ENCODE peak calls at places on chromosomes 1 and 21, in eight cellular contexts. One of them, this sample, is unnamed.

GRCh38 chr1:104801344-104801743 is 1051.6 kb downstream of the AMY1C start:
- DNase-seq in body of pancreas: no peak
- DNase-seq in psoas muscle: no peak
- DNase-seq in esophagus muscularis mucosa: no peak
- DNase-seq in DND-41: no peak
- DNase-seq in spleen: no peak
- DNase-seq in lower lobe of right lung: no peak
- DNase-seq in ovary: no peak
- DNase-seq in this sample: no peak

GRCh38 chr1:204660509-204660908 is 25.0 kb downstream of the LRRN2 start:
- DNase-seq in DND-41: no peak
- DNase-seq in esophagus muscularis mucosa: no peak
- DNase-seq in body of pancreas: peak; percentile 45
- DNase-seq in spleen: no peak
- DNase-seq in lower lobe of right lung: no peak
- DNase-seq in psoas muscle: no peak
- DNase-seq in ovary: no peak
- DNase-seq in this sample: no peak

GRCh38 chr1:46991083-46991923 is 32.2 kb upstream of the CYP4X1 start:
- DNase-seq in lower lobe of right lung: no peak
- DNase-seq in esophagus muscularis mucosa: no peak
- DNase-seq in DND-41: no peak
- DNase-seq in spleen: no peak
- DNase-seq in ovary: no peak
- DNase-seq in psoas muscle: no peak
- DNase-seq in body of pancreas: no peak
- DNase-seq in this sample: no peak

GRCh38 chr21:26743524-26743923 is 101.7 kb downstream of the ADAMTS1 start:
- DNase-seq in ovary: no peak
- DNase-seq in esophagus muscularis mucosa: no peak
- DNase-seq in lower lobe of right lung: no peak
- DNase-seq in psoas muscle: no peak
- DNase-seq in DND-41: no peak
- DNase-seq in spleen: no peak
- DNase-seq in body of pancreas: no peak
- DNase-seq in this sample: no peak

GRCh38 chr1:203771901-203772301 is 6.9 kb downstream of the LAX1 start:
- DNase-seq in ovary: no peak
- DNase-seq in DND-41: no peak
- DNase-seq in spleen: no peak
- DNase-seq in psoas muscle: peak; percentile 25
- DNase-seq in lower lobe of right lung: no peak
- DNase-seq in body of pancreas: no peak
- DNase-seq in esophagus muscularis mucosa: no peak
- DNase-seq in this sample: no peak

GRCh38 chr1:226100436-226101347 is 38.2 kb downstream of the H3-3A start:
- DNase-seq in lower lobe of right lung: peak; percentile 66
- DNase-seq in DND-41: no peak
- DNase-seq in psoas muscle: peak; percentile 35
- DNase-seq in ovary: peak; percentile 53
- DNase-seq in spleen: peak; percentile 73
- DNase-seq in body of pancreas: peak; percentile 49
- DNase-seq in esophagus muscularis mucosa: no peak
- DNase-seq in this sample: no peak

GRCh38 chr1:2466834-2467554 is 9.1 kb upstream of the PLCH2 start:
- DNase-seq in psoas muscle: no peak
- DNase-seq in ovary: no peak
- DNase-seq in DND-41: peak; percentile 9
- DNase-seq in spleen: no peak
- DNase-seq in lower lobe of right lung: no peak
- DNase-seq in body of pancreas: no peak
- DNase-seq in esophagus muscularis mucosa: no peak
- DNase-seq in this sample: peak; percentile 12

GRCh38 chr1:210571356-210572334 is 242.9 kb downstream of the HHAT start:
- DNase-seq in ovary: no peak
- DNase-seq in spleen: no peak
- DNase-seq in lower lobe of right lung: no peak
- DNase-seq in DND-41: no peak
- DNase-seq in body of pancreas: no peak
- DNase-seq in esophagus muscularis mucosa: peak; percentile 90
- DNase-seq in psoas muscle: no peak
- DNase-seq in this sample: no peak

GRCh38 chr1:14930224-14930965 is 223.2 kb upstream of the TMEM51 start:
- DNase-seq in DND-41: no peak
- DNase-seq in spleen: no peak
- DNase-seq in psoas muscle: no peak
- DNase-seq in lower lobe of right lung: no peak
- DNase-seq in esophagus muscularis mucosa: no peak
- DNase-seq in body of pancreas: no peak
- DNase-seq in ovary: peak; percentile 57
- DNase-seq in this sample: no peak

GRCh38 chr21:17726047-17726446 is 93.1 kb downstream of the C21orf91 start:
- DNase-seq in spleen: no peak
- DNase-seq in DND-41: no peak
- DNase-seq in esophagus muscularis mucosa: no peak
- DNase-seq in lower lobe of right lung: no peak
- DNase-seq in ovary: no peak
- DNase-seq in psoas muscle: no peak
- DNase-seq in body of pancreas: no peak
- DNase-seq in this sample: no peak

GRCh38 chr1:19425643-19426245 is 59.6 kb downstream of the CAPZB start:
- DNase-seq in psoas muscle: no peak
- DNase-seq in spleen: no peak
- DNase-seq in ovary: peak; percentile 43
- DNase-seq in body of pancreas: no peak
- DNase-seq in lower lobe of right lung: no peak
- DNase-seq in DND-41: no peak
- DNase-seq in esophagus muscularis mucosa: no peak
- DNase-seq in this sample: no peak

GRCh38 chr1:19420606-19421005 is 64.7 kb downstream of the CAPZB start:
- DNase-seq in DND-41: no peak
- DNase-seq in lower lobe of right lung: no peak
- DNase-seq in ovary: no peak
- DNase-seq in psoas muscle: no peak
- DNase-seq in spleen: no peak
- DNase-seq in body of pancreas: no peak
- DNase-seq in esophagus muscularis mucosa: no peak
- DNase-seq in this sample: no peak

GRCh38 chr1:19424651-19425570 is 60.4 kb downstream of the CAPZB start:
- DNase-seq in esophagus muscularis mucosa: no peak
- DNase-seq in body of pancreas: no peak
- DNase-seq in DND-41: no peak
- DNase-seq in ovary: peak; percentile 39
- DNase-seq in psoas muscle: no peak
- DNase-seq in lower lobe of right lung: no peak
- DNase-seq in spleen: no peak
- DNase-seq in this sample: no peak

GRCh38 chr1:19421365-19421764 is 64.0 kb downstream of the CAPZB start:
- DNase-seq in DND-41: no peak
- DNase-seq in ovary: no peak
- DNase-seq in spleen: no peak
- DNase-seq in psoas muscle: no peak
- DNase-seq in esophagus muscularis mucosa: no peak
- DNase-seq in lower lobe of right lung: no peak
- DNase-seq in body of pancreas: no peak
- DNase-seq in this sample: no peak

DNA sequence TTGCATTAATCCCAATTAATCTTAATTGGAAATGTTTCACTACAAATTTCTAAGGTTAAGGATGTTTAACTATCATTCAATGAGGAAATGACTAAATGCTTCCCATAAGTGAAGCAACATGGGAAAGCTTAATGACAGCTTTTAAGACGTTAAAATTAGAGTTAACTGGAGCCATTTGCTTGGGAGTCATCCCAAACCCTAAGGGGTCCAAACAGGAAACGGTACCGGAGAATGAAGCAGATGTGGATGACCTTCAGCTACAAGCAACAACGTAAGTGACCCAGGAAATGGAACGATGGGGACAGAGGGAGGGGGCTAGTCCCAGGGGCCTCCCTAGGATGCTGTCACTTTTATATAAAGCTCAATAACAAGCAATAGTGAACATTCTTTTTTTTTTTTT is 62.2 kb downstream of the CAPZB start:
- DNase-seq in esophagus muscularis mucosa: no peak
- DNase-seq in DND-41: no peak
- DNase-seq in lower lobe of right lung: no peak
- DNase-seq in ovary: peak; percentile 26
- DNase-seq in psoas muscle: no peak
- DNase-seq in spleen: no peak
- DNase-seq in body of pancreas: no peak
- DNase-seq in this sample: no peak
- H3K27ac ChIP-seq in esophagus muscularis mucosa: peak overlapping the region; percentile 88
- H3K27ac ChIP-seq in DND-41: no peak overlapping the region
- H3K27ac ChIP-seq in lower lobe of right lung: no peak overlapping the region
- H3K27ac ChIP-seq in ovary: peak overlapping the region; percentile 41
- H3K27ac ChIP-seq in psoas muscle: peak overlapping the region; percentile 60
- H3K27ac ChIP-seq in spleen: peak overlapping the region; percentile 77
- H3K27ac ChIP-seq in body of pancreas: no peak overlapping the region
- H3K27ac ChIP-seq in this sample: no peak overlapping the region

GRCh38 chr1:228870041-228870713 is 134.9 kb downstream of the RHOU start:
- DNase-seq in spleen: no peak
- DNase-seq in DND-41: no peak
- DNase-seq in ovary: no peak
- DNase-seq in body of pancreas: no peak
- DNase-seq in esophagus muscularis mucosa: peak; percentile 79
- DNase-seq in psoas muscle: no peak
- DNase-seq in lower lobe of right lung: no peak
- DNase-seq in this sample: no peak

GRCh38 chr1:228873714-228874113 is 138.4 kb downstream of the RHOU start:
- DNase-seq in ovary: no peak
- DNase-seq in body of pancreas: no peak
- DNase-seq in spleen: peak; percentile 7
- DNase-seq in DND-41: no peak
- DNase-seq in esophagus muscularis mucosa: no peak
- DNase-seq in psoas muscle: no peak
- DNase-seq in lower lobe of right lung: no peak
- DNase-seq in this sample: no peak

GRCh38 chr1:228871314-228872061 is 136.2 kb downstream of the RHOU start:
- DNase-seq in DND-41: no peak
- DNase-seq in psoas muscle: no peak
- DNase-seq in esophagus muscularis mucosa: peak; percentile 87
- DNase-seq in lower lobe of right lung: no peak
- DNase-seq in ovary: no peak
- DNase-seq in body of pancreas: no peak
- DNase-seq in spleen: no peak
- DNase-seq in this sample: no peak

GRCh38 chr1:228869312-228869824 is 134.1 kb downstream of the RHOU start:
- DNase-seq in spleen: no peak
- DNase-seq in psoas muscle: no peak
- DNase-seq in lower lobe of right lung: no peak
- DNase-seq in ovary: no peak
- DNase-seq in DND-41: no peak
- DNase-seq in body of pancreas: no peak
- DNase-seq in esophagus muscularis mucosa: no peak
- DNase-seq in this sample: no peak

GRCh38 chr1:228872080-228872479 is 136.8 kb downstream of the RHOU start:
- DNase-seq in spleen: peak; percentile 15
- DNase-seq in ovary: no peak
- DNase-seq in psoas muscle: no peak
- DNase-seq in lower lobe of right lung: no peak
- DNase-seq in body of pancreas: no peak
- DNase-seq in DND-41: no peak
- DNase-seq in esophagus muscularis mucosa: no peak
- DNase-seq in this sample: no peak
- TF ChIP-seq CTCF in spleen: no peak
- TF ChIP-seq CTCF in ovary: no peak
- TF ChIP-seq CTCF in psoas muscle: no peak
- TF ChIP-seq CTCF in lower lobe of right lung: no peak
- TF ChIP-seq CTCF in body of pancreas: no peak
- TF ChIP-seq CTCF in DND-41: no peak
- TF ChIP-seq CTCF in esophagus muscularis mucosa: no peak
- TF ChIP-seq CTCF in this sample: no peak

DNA sequence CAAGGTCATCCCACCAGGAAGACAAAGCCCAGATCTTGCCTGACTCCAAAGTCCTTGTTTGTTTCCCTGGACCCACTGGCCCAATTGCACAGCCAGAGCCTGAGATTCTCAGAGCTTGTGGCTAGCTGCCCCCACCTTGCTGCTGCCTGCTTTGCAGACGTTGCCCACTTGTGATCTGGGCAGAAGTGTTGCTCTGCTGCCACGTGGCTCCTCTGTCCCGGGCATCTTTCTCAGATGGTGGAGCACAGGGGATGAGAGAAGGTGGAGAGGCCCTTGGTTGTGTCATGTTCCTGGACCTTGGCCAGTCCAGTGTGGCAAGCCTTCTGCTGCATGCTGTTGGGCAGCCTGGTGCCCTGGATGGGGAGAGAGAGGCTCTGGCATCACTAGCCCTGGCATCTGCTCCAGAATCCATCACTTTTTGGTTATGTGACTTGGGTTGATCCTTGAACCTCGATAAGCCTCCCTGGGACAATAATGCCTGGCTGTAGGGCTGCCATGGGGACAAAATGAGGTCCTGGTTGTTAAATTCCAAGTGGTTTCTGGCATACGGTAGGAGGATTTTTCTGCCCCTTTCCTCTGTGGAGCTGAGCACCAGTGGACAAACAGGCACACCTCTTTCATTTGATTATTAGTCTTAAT is 1.5 kb upstream of the NR0B2 start:
- DNase-seq in DND-41: no peak
- DNase-seq in spleen: no peak
- DNase-seq in lower lobe of right lung: no peak
- DNase-seq in esophagus muscularis mucosa: no peak
- DNase-seq in ovary: no peak
- DNase-seq in body of pancreas: peak; percentile 90
- DNase-seq in psoas muscle: peak; percentile 50
- DNase-seq in this sample: no peak
- H3K27ac ChIP-seq in DND-41: no peak overlapping the region
- H3K27ac ChIP-seq in spleen: peak overlapping the region; percentile 85
- H3K27ac ChIP-seq in lower lobe of right lung: peak overlapping the region; percentile 84
- H3K27ac ChIP-seq in esophagus muscularis mucosa: no peak overlapping the region
- H3K27ac ChIP-seq in ovary: no peak overlapping the region
- H3K27ac ChIP-seq in body of pancreas: peak overlapping the region; percentile 95
- H3K27ac ChIP-seq in psoas muscle: no peak overlapping the region
- H3K27ac ChIP-seq in this sample: no peak overlapping the region

GRCh38 chr1:25609921-25610320 is 6.7 kb upstream of the MAN1C1 start:
- DNase-seq in esophagus muscularis mucosa: peak; percentile 90
- DNase-seq in psoas muscle: no peak
- DNase-seq in ovary: no peak
- DNase-seq in spleen: no peak
- DNase-seq in DND-41: no peak
- DNase-seq in lower lobe of right lung: no peak
- DNase-seq in body of pancreas: no peak
- DNase-seq in this sample: no peak

GRCh38 chr1:25612421-25612820 is 4.2 kb upstream of the MAN1C1 start:
- DNase-seq in body of pancreas: no peak
- DNase-seq in esophagus muscularis mucosa: peak; percentile 26
- DNase-seq in DND-41: no peak
- DNase-seq in psoas muscle: no peak
- DNase-seq in ovary: no peak
- DNase-seq in spleen: no peak
- DNase-seq in lower lobe of right lung: no peak
- DNase-seq in this sample: no peak

GRCh38 chr1:25611843-25612242 is 4.7 kb upstream of the MAN1C1 start:
- DNase-seq in spleen: no peak
- DNase-seq in psoas muscle: no peak
- DNase-seq in body of pancreas: no peak
- DNase-seq in DND-41: no peak
- DNase-seq in esophagus muscularis mucosa: peak; percentile 39
- DNase-seq in ovary: no peak
- DNase-seq in lower lobe of right lung: no peak
- DNase-seq in this sample: no peak

GRCh38 chr1:25613091-25613490 is 3.5 kb upstream of the MAN1C1 start:
- DNase-seq in ovary: no peak
- DNase-seq in psoas muscle: no peak
- DNase-seq in esophagus muscularis mucosa: peak; percentile 70
- DNase-seq in spleen: no peak
- DNase-seq in lower lobe of right lung: no peak
- DNase-seq in body of pancreas: no peak
- DNase-seq in DND-41: no peak
- DNase-seq in this sample: no peak

GRCh38 chr1:25610822-25611630 is 5.6 kb upstream of the MAN1C1 start:
- DNase-seq in DND-41: no peak
- DNase-seq in psoas muscle: no peak
- DNase-seq in spleen: no peak
- DNase-seq in body of pancreas: no peak
- DNase-seq in lower lobe of right lung: no peak
- DNase-seq in ovary: no peak
- DNase-seq in esophagus muscularis mucosa: peak; percentile 60
- DNase-seq in this sample: no peak
- TF ChIP-seq CTCF in DND-41: peak; percentile 24
- TF ChIP-seq CTCF in psoas muscle: no peak
- TF ChIP-seq CTCF in spleen: no peak
- TF ChIP-seq CTCF in body of pancreas: no peak
- TF ChIP-seq CTCF in lower lobe of right lung: peak; percentile 23
- TF ChIP-seq CTCF in ovary: no peak
- TF ChIP-seq CTCF in esophagus muscularis mucosa: peak; percentile 27
- TF ChIP-seq CTCF in this sample: peak; percentile 52